ENCODE peak calls at places on chromosomes 2 and 18, in five cellular contexts. V is vagina, S is choroid plexus epithelial cell, Y is fibroblast of the aortic adventitia, M is IMR-90. X is an unnamed sample.
A peak's percentile ranks its signal among the peaks of the same experiment; 100 is the strongest.

GRCh38 chr2:168642873-168643272 is 159.6 kb upstream of the NOSTRIN start:
- DNase-seq in V (no peak), S (no peak), Y (no peak), M (no peak), X (no peak)

GRCh38 chr18:29154758-29155725 is 978.1 kb upstream of the CDH2 start:
- DNase-seq in V (no peak), S (peak; percentile 76), Y (peak; percentile 89), M (peak; percentile 91), X (peak; percentile 91)

GRCh38 chr2:12538300-12538699 is 178.4 kb upstream of the TRIB2 start:
- DNase-seq in V (no peak), S (no peak), Y (no peak), M (no peak), X (no peak)

GRCh38 chr2:98460573-98461560 is 16.2 kb downstream of the INPP4A start:
- DNase-seq in V (peak; percentile 71), S (no peak), Y (no peak), M (no peak), X (no peak)

GRCh38 chr18:29588446-29589100 is 1411.6 kb upstream of the CDH2 start:
- DNase-seq in V (no peak), S (no peak), Y (no peak), M (no peak), X (no peak)

GRCh38 chr2:3535794-3536681 is 16.7 kb upstream of the ADI1 start:
- DNase-seq in V (peak; percentile 92), S (peak; percentile 95), Y (peak; percentile 89), M (peak; percentile 94), X (peak; percentile 94)

GRCh38 chr2:88099798-88100488 is 27.9 kb downstream of the FABP1 start:
- DNase-seq in V (no peak), S (peak; percentile 33), Y (peak; percentile 32), M (peak; percentile 4), X (peak; percentile 62)

GRCh38 chr18:24104486-24104885 is 34.4 kb upstream of the CABYR start:
- DNase-seq in V (no peak), S (no peak), Y (no peak), M (no peak), X (no peak)

GRCh38 chr18:66560092-66560491 is 43.8 kb downstream of the CDH19 start:
- DNase-seq in V (no peak), S (peak; percentile 53), Y (peak; percentile 0), M (no peak), X (peak; percentile 8)

GRCh38 chr2:236209535-236209934 is 41.3 kb upstream of the GBX2 start:
- DNase-seq in V (no peak), S (no peak), Y (no peak), M (no peak), X (no peak)

GRCh38 chr2:171390941-171391516 is 42.8 kb downstream of the METTL8 start:
- DNase-seq in V (no peak), S (peak; percentile 59), Y (peak; percentile 87), M (peak; percentile 78), X (peak; percentile 89)

GRCh38 chr2:24861500-24861899 is 58.5 kb downstream of the ADCY3 start:
- DNase-seq in V (no peak), S (no peak), Y (no peak), M (no peak), X (peak; percentile 57)

GRCh38 chr2:206971805-206972204 is 32.5 kb downstream of the CPO start:
- DNase-seq in V (no peak), S (peak; percentile 69), Y (peak; percentile 85), M (peak; percentile 63), X (peak; percentile 81)

GRCh38 chr2:80706951-80707350 is 402.4 kb upstream of the LRRTM1 start:
- DNase-seq in V (no peak), S (no peak), Y (no peak), M (peak; percentile 0), X (no peak)

GRCh38 chr18:53991202-53991601 is 233.3 kb downstream of the MBD2 start:
- DNase-seq in V (no peak), S (peak; percentile 88), Y (peak; percentile 67), M (no peak), X (peak; percentile 89)

GRCh38 chr2:29923110-29923721 is 1.8 kb upstream of the ALK start:
- DNase-seq in V (no peak), S (peak; percentile 79), Y (peak; percentile 71), M (peak; percentile 54), X (peak; percentile 64)

GRCh38 chr18:48913201-48913600 is 37.6 kb downstream of the SMAD7 start:
- DNase-seq in V (no peak), S (no peak), Y (no peak), M (no peak), X (no peak)

GRCh38 chr2:25521665-25522387 is 151.6 kb downstream of the DTNB start:
- DNase-seq in V (no peak), S (peak; percentile 87), Y (peak; percentile 91), M (peak; percentile 81), X (peak; percentile 84)

DNA sequence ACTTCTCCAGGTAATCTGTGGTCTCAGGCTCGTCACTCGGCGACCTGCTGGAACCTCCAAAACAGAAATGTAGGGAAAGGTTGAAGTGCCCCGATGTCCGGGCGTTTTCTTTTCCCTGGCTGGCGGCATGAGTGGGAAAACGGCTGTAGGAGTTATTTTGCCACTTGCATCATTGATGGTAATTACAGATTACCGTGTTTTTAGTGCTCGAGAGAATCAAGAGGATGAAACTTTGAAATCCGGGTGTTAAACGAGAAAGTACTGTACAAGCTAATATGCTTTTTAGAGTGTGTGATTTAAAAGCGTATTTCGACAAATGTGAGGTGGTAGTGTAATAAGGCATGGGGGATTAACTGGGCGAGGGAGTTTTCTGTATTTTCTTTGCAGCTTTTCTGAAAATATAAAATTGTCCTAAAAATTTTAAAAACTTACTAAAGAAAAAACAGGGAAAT is 819 bp downstream of the GRHL1 start:
- DNase-seq in V (peak; percentile 81), S (no peak), Y (no peak), M (no peak), X (no peak)
- H3K4me3 ChIP-seq in V (peak overlapping the region; percentile 89), S (peak overlapping the region; percentile 66), Y (peak overlapping the region; percentile 9), M (peak overlapping the region; percentile 73), X (peak overlapping the region; percentile 42)

GRCh38 chr18:27004056-27004829 is 138.7 kb upstream of the AQP4 start:
- DNase-seq in V (no peak), S (peak; percentile 34), Y (peak; percentile 29), M (no peak), X (peak; percentile 28)
- TF ChIP-seq CTCF in V (no peak), S (peak; percentile 50), Y (peak; percentile 41), M (no peak), X (peak; percentile 34)

GRCh38 chr18:3664563-3665178 is 214.7 kb downstream of the TGIF1 start:
- DNase-seq in V (peak; percentile 58), S (peak; percentile 35), Y (no peak), M (no peak), X (no peak)
- H3K4me3 ChIP-seq in V (no peak overlapping the region), S (no peak overlapping the region), Y (no peak overlapping the region), M (no peak overlapping the region), X (no peak overlapping the region)

DNA sequence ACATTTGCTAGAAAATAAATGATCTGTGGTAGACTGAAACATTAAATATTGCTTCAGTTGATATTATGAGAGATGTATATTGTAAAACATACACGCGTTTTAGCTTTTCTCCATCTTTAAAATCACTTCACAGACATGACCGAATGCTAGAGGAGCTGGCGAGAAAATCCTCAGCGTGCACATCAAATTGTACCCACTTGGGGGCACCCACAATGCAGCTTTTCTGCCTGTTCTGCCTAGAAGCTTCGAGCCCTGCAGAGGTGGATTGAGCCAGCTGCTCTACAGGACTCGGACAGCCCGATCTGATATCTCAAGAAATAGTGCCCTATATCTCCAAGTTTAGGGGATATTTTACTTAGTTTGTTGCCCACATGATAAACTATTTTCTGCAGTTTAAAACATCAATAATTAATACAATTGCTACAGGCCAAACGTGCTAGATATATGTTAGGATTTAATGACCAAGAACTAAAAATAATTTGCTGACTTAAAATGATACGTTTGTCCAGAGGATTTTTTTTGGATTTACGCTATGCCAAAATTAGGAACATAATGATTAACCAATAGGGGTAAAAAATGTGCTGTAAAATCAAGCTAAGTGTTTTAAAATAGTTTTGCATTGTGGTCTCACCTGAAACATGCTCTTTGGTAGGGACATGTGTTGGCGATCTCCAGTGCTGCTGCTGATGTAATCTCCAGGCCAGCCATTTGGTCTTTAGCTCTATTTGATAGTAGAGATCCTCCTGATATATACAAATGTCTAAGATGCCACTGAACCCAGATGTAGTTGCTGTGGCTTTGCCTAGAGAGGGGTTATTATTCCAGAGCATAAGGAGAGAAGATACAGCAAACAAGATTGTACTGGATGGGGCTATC is 22.3 kb upstream of the ATP5MC3 start:
- DNase-seq in V (no peak), S (peak; percentile 78), Y (peak; percentile 43), M (peak; percentile 47), X (peak; percentile 39)
- TF ChIP-seq CTCF in V (no peak), S (peak; percentile 82), Y (peak; percentile 66), M (peak; percentile 65), X (peak; percentile 49)

GRCh38 chr2:102057502-102058292 is 65.9 kb downstream of the IL1R2 start:
- DNase-seq in V (no peak), S (peak; percentile 88), Y (no peak), M (peak; percentile 47), X (peak; percentile 73)
- H3K4me3 ChIP-seq in V (no peak overlapping the region), S (no peak overlapping the region), Y (no peak overlapping the region), M (no peak overlapping the region), X (no peak overlapping the region)

DNA sequence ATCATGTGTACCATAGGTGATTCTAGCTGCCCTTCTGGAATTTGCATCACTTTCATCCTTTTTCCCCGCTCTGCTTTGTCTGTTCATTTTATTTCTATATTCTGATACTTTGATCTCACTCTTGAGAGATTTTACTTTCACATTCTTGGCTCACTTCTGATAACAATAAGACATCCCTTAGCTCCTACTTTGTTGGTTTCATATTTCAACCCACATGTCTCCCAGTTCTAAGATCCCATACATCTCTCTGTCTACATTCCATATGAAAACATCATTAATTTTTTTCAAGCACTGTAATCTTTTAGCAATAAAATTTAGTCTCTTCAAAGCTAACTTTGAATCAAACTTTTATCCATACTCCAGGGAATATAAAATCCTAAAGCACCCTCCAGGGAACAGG is 75.5 kb downstream of the COL3A1 start:
- DNase-seq in V (no peak), S (peak; percentile 71), Y (peak; percentile 22), M (peak; percentile 58), X (no peak)
- TF ChIP-seq CTCF in V (no peak), S (no peak), Y (no peak), M (no peak), X (no peak)

GRCh38 chr2:226117506-226118065 is 682.0 kb downstream of the IRS1 start:
- DNase-seq in V (no peak), S (peak; percentile 42), Y (no peak), M (peak; percentile 66), X (no peak)
- H3K4me3 ChIP-seq in V (no peak overlapping the region), S (no peak overlapping the region), Y (no peak overlapping the region), M (no peak overlapping the region), X (no peak overlapping the region)

DNA sequence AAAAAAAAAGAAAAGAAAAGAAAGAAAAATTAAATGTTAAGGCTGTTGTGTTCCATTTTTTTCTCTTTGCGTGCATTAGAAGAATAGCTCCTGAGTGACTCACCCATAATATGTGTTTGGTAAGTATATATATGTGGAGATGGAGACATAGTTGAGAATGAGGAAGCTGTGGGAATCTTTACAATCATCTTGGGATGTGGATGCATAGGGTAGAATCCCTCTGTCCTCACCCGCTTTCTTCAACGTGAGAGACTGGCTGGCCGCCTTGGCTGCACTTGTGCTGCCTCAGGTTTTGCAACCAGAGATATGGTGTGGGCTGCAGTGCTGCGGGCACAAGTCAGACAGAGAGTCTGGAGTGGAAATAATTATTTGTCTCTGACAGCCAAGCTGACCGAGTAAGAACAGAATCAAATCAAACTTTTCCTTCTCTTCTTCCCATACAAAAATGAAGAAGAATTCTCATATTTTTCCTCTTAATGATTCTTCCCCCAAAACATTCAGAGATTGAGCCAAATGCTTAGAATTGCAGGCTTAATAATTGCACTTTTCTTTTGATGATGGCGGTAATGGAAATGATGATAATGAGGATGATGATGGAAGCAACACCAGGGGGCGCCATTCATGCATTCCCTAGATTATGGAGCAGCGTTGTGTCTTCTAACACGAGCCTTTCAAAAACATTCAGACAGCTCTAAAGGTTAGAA is 48.5 kb downstream of the SERPINB7 start:
- DNase-seq in V (no peak), S (peak; percentile 24), Y (peak; percentile 44), M (peak; percentile 77), X (peak; percentile 22)
- TF ChIP-seq CTCF in V (no peak), S (peak; percentile 41), Y (peak; percentile 45), M (peak; percentile 10), X (peak; percentile 44)